ENCODE peak calls at places on chromosomes 7 and 10, in eight cellular contexts. U is HT-29, M is left cardiac atrium, H is H9, E is mesendoderm, J is T47D, N is T-helper 9 cell, B is lower lobe of right lung. A is an unnamed sample.

GRCh38 chr7:104795616-104796398 is 218.2 kb upstream of the KMT2E start:
- DNase-seq in M (no peak), U (no peak), N (no peak), E (no peak), J (no peak), H (no peak), B (no peak), A (no peak)

GRCh38 chr10:5557040-5557721 is 32.4 kb downstream of the CALML3 start:
- DNase-seq in U (no peak), M (no peak), J (no peak), E (no peak), B (peak), H (no peak), N (no peak), A (no peak)

GRCh38 chr10:34150103-34150502 is 665.0 kb downstream of the PARD3 start:
- DNase-seq in U (no peak), H (no peak), N (no peak), B (no peak), J (no peak), M (no peak), E (no peak), A (no peak)

GRCh38 chr10:103569877-103570276 is 76.4 kb downstream of the NEURL1 start:
- DNase-seq in M (no peak), E (no peak), N (no peak), B (no peak), J (no peak), U (no peak), H (no peak), A (no peak)

GRCh38 chr10:133489816-133490588 is 36.3 kb downstream of the SCART1 start:
- DNase-seq in N (no peak), E (no peak), B (no peak), U (no peak), H (no peak), M (no peak), J (no peak), A (no peak)

GRCh38 chr7:16078076-16078952 is 343.0 kb downstream of the CRPPA start:
- DNase-seq in N (no peak), M (no peak), B (no peak), U (peak), E (peak), J (no peak), H (no peak), A (no peak)

GRCh38 chr7:138345567-138345966 is 114.5 kb upstream of the TRIM24 start:
- DNase-seq in M (no peak), E (peak), H (no peak), J (no peak), N (no peak), U (no peak), B (no peak), A (no peak)

GRCh38 chr10:103507235-103508191 is 14.0 kb downstream of the NEURL1 start:
- DNase-seq in H (peak), U (no peak), J (no peak), N (no peak), E (peak), M (no peak), B (no peak), A (no peak)

GRCh38 chr7:50206521-50207250 is 97.8 kb upstream of the IKZF1 start:
- DNase-seq in B (peak), U (no peak), N (peak), J (no peak), M (peak), H (no peak), E (peak), A (no peak)

GRCh38 chr10:122630526-122630925 is 69.1 kb downstream of the C10orf120 start:
- DNase-seq in U (no peak), N (no peak), H (no peak), B (no peak), M (no peak), E (no peak), J (no peak), A (no peak)

GRCh38 chr10:121411006-121411405 is 187.2 kb downstream of the FGFR2 start:
- DNase-seq in J (no peak), N (no peak), E (no peak), B (no peak), U (no peak), H (no peak), M (no peak), A (peak)

GRCh38 chr7:23247101-23247601 is 576 bp downstream of the GPNMB start:
- DNase-seq in M (no peak), U (no peak), N (no peak), E (no peak), H (peak), J (no peak), B (no peak), A (no peak)

GRCh38 chr7:155198901-155199845 is 98.5 kb upstream of the INSIG1 start:
- DNase-seq in J (no peak), N (no peak), M (no peak), B (no peak), H (no peak), U (no peak), E (no peak), A (no peak)

GRCh38 chr7:81501220-81501619 is 268.6 kb downstream of the HGF start:
- DNase-seq in E (no peak), J (no peak), B (no peak), N (no peak), H (no peak), U (peak), M (no peak), A (no peak)

GRCh38 chr10:7192041-7192440 is 218.8 kb downstream of the SFMBT2 start:
- DNase-seq in H (no peak), M (no peak), J (no peak), N (no peak), B (no peak), E (no peak), U (no peak), A (no peak)

GRCh38 chr10:124332426-124332825 is 86.3 kb downstream of the OAT start:
- DNase-seq in H (no peak), N (no peak), M (no peak), U (no peak), E (no peak), J (no peak), B (no peak), A (no peak)

GRCh38 chr7:152435384-152436278 is at the start of gene KMT2C:
- DNase-seq in E (peak), B (peak), H (peak), U (peak), N (peak), M (peak), J (peak), A (peak)

GRCh38 chr10:89307213-89307612 is 5.4 kb downstream of the IFIT2 start:
- DNase-seq in M (no peak), J (no peak), N (no peak), U (no peak), E (no peak), B (no peak), H (no peak), A (no peak)

GRCh38 chr10:90579602-90580242 is 278.1 kb downstream of the HTR7 start:
- DNase-seq in J (no peak), B (no peak), H (peak), E (peak), N (no peak), M (no peak), U (peak), A (no peak)

GRCh38 chr7:111029141-111029572 is 61.8 kb upstream of the LRRN3 start:
- DNase-seq in M (no peak), J (no peak), U (no peak), B (no peak), N (no peak), H (no peak), E (no peak), A (no peak)

GRCh38 chr7:30074422-30075030 is 46.3 kb downstream of the PLEKHA8 start:
- DNase-seq in J (no peak), E (peak), B (no peak), M (no peak), H (no peak), U (peak), N (no peak), A (no peak)